ENCODE peak calls at places on chromosomes 5 and 9, in six cellular contexts. H, E, M, S, O and U are unnamed samples.

GRCh38 chr5:151264113-151264512 is 11.1 kb downstream of the GM2A start:
- DNase-seq in H (peak), E (no peak), M (no peak), S (no peak), O (no peak), U (no peak)

GRCh38 chr5:42759456-42759855 is 2.8 kb downstream of the CCDC152 start:
- DNase-seq in H (peak), E (no peak), M (no peak), S (no peak), O (no peak), U (no peak)

GRCh38 chr5:172235827-172236749 is 42.1 kb downstream of the EFCAB9 start:
- DNase-seq in H (peak), E (no peak), M (no peak), S (no peak), O (no peak), U (no peak)

GRCh38 chr5:31064215-31064614 is 129.3 kb upstream of the CDH6 start:
- DNase-seq in H (no peak), E (no peak), M (no peak), S (no peak), O (no peak), U (no peak)

GRCh38 chr9:89357331-89358197 is 39.3 kb downstream of the SECISBP2 start:
- DNase-seq in H (no peak), E (no peak), M (no peak), S (no peak), O (no peak), U (no peak)

GRCh38 chr5:33764786-33765185 is 127.0 kb downstream of the ADAMTS12 start:
- DNase-seq in H (no peak), E (peak), M (no peak), S (no peak), O (no peak), U (no peak)

GRCh38 chr5:106423109-106423897 is 1247.4 kb downstream of the EFNA5 start:
- DNase-seq in H (no peak), E (no peak), M (no peak), S (no peak), O (no peak), U (no peak)

GRCh38 chr9:133375116-133375723 is 640 bp downstream of the SURF4 start:
- DNase-seq in H (peak), E (peak), M (no peak), S (no peak), O (peak), U (no peak)

GRCh38 chr9:122322553-122322952 is 48.3 kb upstream of the PTGS1 start:
- DNase-seq in H (no peak), E (no peak), M (no peak), S (no peak), O (no peak), U (no peak)

GRCh38 chr5:32642276-32643002 is 57.1 kb downstream of the SUB1 start:
- DNase-seq in H (peak), E (no peak), M (no peak), S (peak), O (no peak), U (no peak)

GRCh38 chr9:69178583-69179011 is 4.5 kb downstream of the TJP2 start:
- DNase-seq in H (no peak), E (no peak), M (no peak), S (no peak), O (no peak), U (no peak)

GRCh38 chr9:81146684-81147337 is 542.5 kb downstream of the TLE1 start:
- DNase-seq in H (peak), E (no peak), M (no peak), S (no peak), O (no peak), U (peak)

GRCh38 chr5:102294996-102295395 is 1.1 kb downstream of the SLCO4C1 start:
- DNase-seq in H (no peak), E (peak), M (no peak), S (no peak), O (no peak), U (no peak)

GRCh38 chr9:32550609-32551490 is 1.3 kb upstream of the SMIM27 start:
- DNase-seq in H (peak), E (peak), M (peak), S (peak), O (peak), U (no peak)
- TF ChIP-seq CTCF in H (no peak), E (no peak), M (no peak), S (peak), O (no peak), U (no peak)

GRCh38 chr9:114098660-114099522 is at the start of gene KIF12:
- DNase-seq in H (no peak), E (peak), M (no peak), S (no peak), O (peak), U (peak)
- H3K4me3 ChIP-seq in H (peak), E (peak), M (peak), S (peak), O (peak), U (peak)

GRCh38 chr5:103587185-103587748 is 24.7 kb upstream of the NUDT12 start:
- DNase-seq in H (peak), E (peak), M (no peak), S (no peak), O (no peak), U (no peak)

DNA sequence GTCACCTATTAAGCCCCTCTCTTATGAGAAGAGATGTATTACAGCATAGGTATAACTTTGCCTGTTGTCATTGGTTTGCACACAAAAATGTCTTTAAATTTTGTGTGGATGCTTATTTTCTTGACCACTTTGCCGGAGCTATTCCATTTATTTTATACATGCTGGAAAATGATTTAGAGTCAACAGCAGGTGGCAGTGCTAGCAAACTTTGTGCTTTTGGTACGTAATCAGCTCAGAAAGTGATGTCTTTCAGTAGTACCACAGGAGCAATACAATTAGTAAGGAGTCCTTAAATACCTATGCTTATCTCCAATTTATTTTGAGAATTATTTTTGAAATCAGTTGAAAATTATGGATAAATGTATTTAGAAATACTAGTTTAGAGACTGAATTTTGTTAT is 19.8 kb upstream of the NUDT12 start:
- DNase-seq in H (peak), E (peak), M (no peak), S (no peak), O (no peak), U (no peak)
- TF ChIP-seq CTCF in H (peak), E (peak), M (no peak), S (peak), O (peak), U (peak)

DNA sequence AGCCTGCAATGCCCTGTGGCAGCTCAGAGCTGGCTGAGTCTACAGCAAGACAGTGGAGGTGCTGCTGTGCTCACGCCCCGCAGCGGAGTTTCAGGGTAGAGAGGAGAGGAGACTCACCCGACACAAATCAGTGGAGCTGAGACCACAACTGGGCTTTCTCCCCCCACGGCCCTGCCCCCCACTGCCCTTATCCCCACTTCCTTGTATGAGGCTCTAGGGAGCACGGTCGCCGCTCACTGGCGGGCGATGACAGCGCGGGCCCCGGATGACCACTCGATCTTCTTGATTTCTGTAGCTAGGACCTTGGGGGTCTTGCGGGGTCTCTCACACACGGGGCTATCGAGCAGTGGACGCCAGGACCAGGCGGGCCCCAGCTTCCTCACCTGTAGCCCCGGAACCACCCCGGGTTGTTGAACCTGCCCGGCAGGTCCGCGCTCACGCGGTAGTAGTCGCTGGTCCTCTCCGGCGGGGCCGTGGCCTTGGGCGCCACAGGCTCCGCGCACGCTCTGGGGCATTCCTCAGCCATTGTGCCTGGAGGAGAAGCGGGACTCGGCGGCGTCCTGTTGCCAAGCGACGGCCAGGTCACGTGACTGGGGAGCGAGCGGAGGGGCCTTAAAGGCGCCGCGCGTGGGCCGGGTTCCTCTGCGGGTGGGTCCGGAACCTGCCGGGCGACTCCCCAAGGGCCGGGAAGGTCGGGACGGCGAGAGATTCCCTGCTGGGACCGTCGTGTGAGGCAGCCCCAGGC is 984 bp upstream of the MRPS2 start:
- DNase-seq in H (peak), E (peak), M (peak), S (no peak), O (peak), U (no peak)
- H3K4me3 ChIP-seq in H (peak), E (peak), M (peak), S (peak), O (peak), U (peak)

GRCh38 chr9:127967151-127967809 is 13.5 kb downstream of the EEIG1 start:
- DNase-seq in H (no peak), E (no peak), M (no peak), S (no peak), O (no peak), U (no peak)

GRCh38 chr9:127968046-127968445 is 12.7 kb downstream of the EEIG1 start:
- DNase-seq in H (no peak), E (no peak), M (peak), S (no peak), O (no peak), U (no peak)

GRCh38 chr9:127966416-127967150 is 14.2 kb downstream of the EEIG1 start:
- DNase-seq in H (no peak), E (no peak), M (peak), S (no peak), O (no peak), U (no peak)

GRCh38 chr9:127970401-127971313 is 10.1 kb downstream of the EEIG1 start:
- DNase-seq in H (no peak), E (no peak), M (no peak), S (no peak), O (no peak), U (no peak)

DNA sequence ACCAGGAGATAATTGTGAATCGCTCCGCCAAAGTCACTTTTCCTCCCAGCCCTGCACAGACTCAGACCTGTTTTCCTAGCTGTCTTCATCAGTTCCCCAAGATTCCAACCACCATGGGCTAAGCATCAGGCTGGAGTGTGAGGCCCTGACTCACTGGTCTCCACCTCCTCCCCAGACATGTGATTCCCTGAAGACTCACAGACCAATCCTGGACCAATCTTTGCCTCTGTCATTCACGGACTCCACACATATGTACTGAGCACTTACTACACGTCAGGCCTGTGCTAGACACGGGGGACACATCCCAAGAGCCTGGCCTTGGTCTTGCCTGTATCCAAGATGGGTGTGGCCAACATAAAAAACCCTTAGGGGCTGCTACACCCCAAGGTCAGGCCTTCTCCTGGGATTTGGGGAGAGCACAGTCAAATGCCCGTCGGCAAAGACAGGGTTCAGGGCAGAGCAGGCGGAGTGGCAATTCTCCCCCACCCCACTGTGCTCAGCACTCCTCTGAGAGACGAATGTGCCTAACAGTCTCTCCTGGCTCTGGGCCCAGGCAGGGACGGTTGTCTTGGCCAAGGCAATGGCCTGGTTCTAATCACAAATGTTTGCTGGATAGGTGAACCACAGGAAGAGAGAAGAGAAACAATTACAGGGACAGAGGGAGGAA is 11.9 kb downstream of the EEIG1 start:
- DNase-seq in H (peak), E (no peak), M (peak), S (peak), O (peak), U (no peak)
- TF ChIP-seq CTCF in H (no peak), E (no peak), M (no peak), S (no peak), O (no peak), U (no peak)

DNA sequence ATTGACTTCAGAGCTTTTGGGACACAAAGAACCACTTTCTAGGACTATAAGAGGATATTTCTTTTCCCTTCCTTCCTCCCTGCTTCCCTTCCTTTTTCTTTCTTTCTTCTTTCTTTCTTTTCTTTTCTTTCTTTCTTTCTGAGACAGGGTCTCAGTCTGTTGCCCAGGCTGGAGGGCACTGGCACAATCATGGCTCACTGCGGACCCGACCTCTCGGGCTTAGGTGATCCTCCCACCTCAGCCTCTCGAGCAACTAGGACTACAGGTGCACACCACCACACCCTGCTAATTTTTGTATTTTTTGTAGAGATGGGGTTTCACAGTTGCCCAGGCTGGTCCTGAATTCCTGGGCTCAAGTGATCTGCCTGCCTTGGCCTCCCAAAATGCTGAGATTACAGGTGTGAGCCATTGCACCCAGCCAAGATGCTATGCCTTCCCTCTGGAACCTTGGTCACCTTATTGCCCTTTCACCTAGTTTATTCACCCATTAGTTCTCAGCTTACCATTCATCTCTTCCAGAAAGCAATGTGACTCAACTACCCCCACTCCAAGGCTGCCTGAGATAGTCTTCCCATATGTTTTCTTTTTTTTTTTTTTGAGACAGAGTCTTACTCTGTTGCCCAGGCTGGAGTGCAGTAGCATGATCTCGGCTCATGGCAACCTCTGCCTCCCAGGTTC is 10.1 kb downstream of the PLIN2 start:
- DNase-seq in H (no peak), E (no peak), M (no peak), S (no peak), O (no peak), U (no peak)
- H3K4me3 ChIP-seq in H (no peak), E (no peak), M (no peak), S (no peak), O (peak), U (no peak)

DNA sequence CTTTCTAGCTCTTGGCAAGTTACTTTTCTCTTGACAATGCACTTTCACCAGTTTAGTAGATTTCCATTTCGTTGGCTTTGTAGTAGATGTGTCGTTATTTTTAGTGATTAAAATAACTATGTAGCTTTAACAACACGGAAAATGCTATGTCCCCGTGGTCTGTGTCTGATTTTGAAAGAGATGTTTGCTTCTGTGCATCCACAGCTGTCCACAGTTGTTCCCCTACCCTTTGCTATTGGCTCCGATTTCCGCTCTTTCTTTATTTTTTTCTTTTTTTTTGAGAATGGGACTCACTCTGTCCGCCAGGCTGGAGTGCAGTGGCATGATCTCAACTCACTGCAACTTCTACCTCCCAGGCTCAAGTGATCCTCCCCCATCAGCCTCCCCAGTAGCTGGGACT is 533.9 kb downstream of the IRX1 start:
- DNase-seq in H (no peak), E (no peak), M (no peak), S (no peak), O (no peak), U (no peak)
- TF ChIP-seq CTCF in H (no peak), E (no peak), M (no peak), S (no peak), O (no peak), U (no peak)

GRCh38 chr5:6583049-6583880 is 49.6 kb downstream of the NSUN2 start:
- DNase-seq in H (peak), E (peak), M (peak), S (no peak), O (peak), U (no peak)

GRCh38 chr5:6581090-6581489 is 51.8 kb downstream of the NSUN2 start:
- DNase-seq in H (no peak), E (no peak), M (no peak), S (no peak), O (no peak), U (no peak)

GRCh38 chr5:6581559-6582426 is 51.1 kb downstream of the NSUN2 start:
- DNase-seq in H (peak), E (no peak), M (no peak), S (no peak), O (no peak), U (no peak)

GRCh38 chr5:6584101-6584645 is 48.7 kb downstream of the NSUN2 start:
- DNase-seq in H (no peak), E (no peak), M (no peak), S (no peak), O (peak), U (no peak)

GRCh38 chr5:6582507-6583048 is 50.3 kb downstream of the NSUN2 start:
- DNase-seq in H (no peak), E (no peak), M (no peak), S (no peak), O (peak), U (no peak)
- H3K4me3 ChIP-seq in H (no peak), E (peak), M (peak), S (peak), O (peak), U (no peak)

GRCh38 chr9:117073539-117074336 is 341.1 kb downstream of the ASTN2 start:
- DNase-seq in H (peak), E (peak), M (no peak), S (no peak), O (no peak), U (no peak)
- TF ChIP-seq CTCF in H (peak), E (peak), M (no peak), S (peak), O (peak), U (peak)